ENCODE peak calls at places on chromosomes 16 and 17, in eight cellular contexts. I is astrocyte of the cerebellum; Y is stimulated activated CD4-positive, alpha-beta T cell treated with anti-CD3 and anti-CD28 coated beads, Interleukin-12 subunit alpha, Interleukin-12 subunit beta, amount 100 ng/mL, for 24 hours; O is CD8-positive, alpha-beta memory T cell; K is effector memory CD4-positive, alpha-beta T cell; D is naive thymus-derived CD4-positive, alpha-beta T cell; W is hippocampal formation; G is iPS DF 19.7. P is an unnamed sample.
A peak's percentile ranks its signal among the peaks of the same experiment; 100 is the strongest.

GRCh38 chr16:1126577-1126976 is 26.3 kb upstream of the CACNA1H start:
- DNase-seq in W (no peak), O (no peak), G (no peak), Y (no peak), I (no peak), D (no peak), K (no peak), P (no peak)

GRCh38 chr17:8120520-8121443 is 2.5 kb upstream of the ALOXE3 start:
- DNase-seq in W (no peak), Y (peak; percentile 84), I (no peak), K (peak; percentile 45), O (peak; percentile 7), D (no peak), G (no peak), P (peak; percentile 55)

GRCh38 chr17:21688293-21688949 is 3.9 kb upstream of the KCNJ18 start:
- DNase-seq in G (no peak), W (no peak), K (no peak), Y (no peak), I (no peak), D (no peak), O (no peak), P (no peak)

GRCh38 chr17:8835106-8835505 is 32.4 kb downstream of the PIK3R6 start:
- DNase-seq in D (no peak), Y (no peak), I (no peak), O (no peak), W (no peak), K (no peak), G (no peak), P (no peak)

GRCh38 chr16:2748757-2749455 is 3.5 kb upstream of the SRRM2 start:
- DNase-seq in O (no peak), G (no peak), I (no peak), D (no peak), K (no peak), W (no peak), Y (no peak), P (no peak)

GRCh38 chr16:12341423-12341822 is 364.9 kb downstream of the SNX29 start:
- DNase-seq in I (no peak), D (no peak), K (no peak), O (no peak), Y (no peak), G (no peak), W (no peak), P (no peak)

GRCh38 chr17:77725851-77726250 is 232.7 kb upstream of the TNRC6C start:
- DNase-seq in O (no peak), Y (no peak), G (no peak), W (no peak), D (no peak), K (no peak), I (no peak), P (no peak)

GRCh38 chr17:2266045-2266864 is 37.3 kb downstream of the SMG6 start:
- DNase-seq in O (peak; percentile 92), K (peak; percentile 78), Y (peak; percentile 78), D (peak; percentile 95), I (no peak), W (no peak), G (no peak), P (peak; percentile 75)

P was measured in T-helper 1 cell.